ENCODE peak calls at places on chromosomes 6 and 20, in ten cellular contexts. L, Q, M, F, T, N, U, I, A and H are unnamed samples.

GRCh38 chr20:43662943-43663655 is 3.8 kb upstream of the MYBL2 start:
- DNase-seq in L (no peak), Q (no peak), M (peak), F (peak), T (no peak), N (no peak), U (no peak), I (no peak), A (peak), H (no peak)

GRCh38 chr20:23120261-23120660 is 34.1 kb upstream of the CD93 start:
- DNase-seq in L (no peak), Q (no peak), M (no peak), F (no peak), T (no peak), N (no peak), U (no peak), I (no peak), A (no peak), H (no peak)

GRCh38 chr6:79984261-79984660 is 20.2 kb upstream of the TTK start:
- DNase-seq in L (no peak), Q (no peak), M (peak), F (peak), T (no peak), N (no peak), U (no peak), I (no peak), A (peak), H (no peak)

GRCh38 chr20:34262488-34263288 is 21.5 kb downstream of the ASIP start:
- DNase-seq in L (no peak), Q (no peak), M (peak), F (peak), T (no peak), N (no peak), U (no peak), I (peak), A (peak), H (peak)

GRCh38 chr20:51318058-51318960 is 224.2 kb downstream of the NFATC2 start:
- DNase-seq in L (no peak), Q (peak), M (no peak), F (peak), T (peak), N (peak), U (no peak), I (no peak), A (peak), H (no peak)

GRCh38 chr6:169097336-169098052 is 156.2 kb downstream of the THBS2 start:
- DNase-seq in L (peak), Q (no peak), M (no peak), F (peak), T (peak), N (no peak), U (peak), I (no peak), A (peak), H (peak)

GRCh38 chr20:49508435-49509199 is 26.1 kb upstream of the KCNB1 start:
- DNase-seq in L (no peak), Q (no peak), M (peak), F (peak), T (no peak), N (peak), U (no peak), I (no peak), A (peak), H (peak)

GRCh38 chr6:108002365-108003221 is 44.6 kb upstream of the SEC63 start:
- DNase-seq in L (no peak), Q (no peak), M (peak), F (peak), T (no peak), N (no peak), U (no peak), I (no peak), A (no peak), H (no peak)

GRCh38 chr6:165574770-165575549 is 88.1 kb downstream of the PDE10A start:
- DNase-seq in L (no peak), Q (no peak), M (peak), F (no peak), T (no peak), N (no peak), U (no peak), I (no peak), A (peak), H (no peak)

GRCh38 chr6:73665686-73666319 is 12.0 kb upstream of the SLC17A5 start:
- DNase-seq in L (no peak), Q (no peak), M (peak), F (no peak), T (no peak), N (no peak), U (no peak), I (no peak), A (peak), H (no peak)

GRCh38 chr6:4615231-4615630 is 161.0 kb upstream of the CDYL start:
- DNase-seq in L (no peak), Q (no peak), M (no peak), F (no peak), T (no peak), N (no peak), U (no peak), I (no peak), A (no peak), H (no peak)

GRCh38 chr20:20211274-20211987 is 156.5 kb upstream of the INSM1 start:
- DNase-seq in L (no peak), Q (no peak), M (no peak), F (peak), T (no peak), N (no peak), U (no peak), I (no peak), A (no peak), H (peak)

GRCh38 chr6:43629104-43629504 is at the start of gene GTPBP2:
- DNase-seq in L (peak), Q (peak), M (peak), F (peak), T (peak), N (peak), U (peak), I (peak), A (peak), H (peak)

GRCh38 chr6:34285571-34285970 is 36.8 kb upstream of the SMIM29 start:
- DNase-seq in L (no peak), Q (no peak), M (no peak), F (no peak), T (no peak), N (no peak), U (no peak), I (no peak), A (no peak), H (no peak)

GRCh38 chr6:41939091-41939847 is 2.3 kb downstream of the CCND3 start:
- DNase-seq in L (no peak), Q (peak), M (no peak), F (peak), T (peak), N (peak), U (no peak), I (peak), A (peak), H (no peak)

GRCh38 chr20:37711987-37712961 is 18.4 kb downstream of the CTNNBL1 start:
- DNase-seq in L (no peak), Q (no peak), M (no peak), F (no peak), T (no peak), N (no peak), U (no peak), I (no peak), A (no peak), H (no peak)

GRCh38 chr20:33370296-33370695 is 31.0 kb downstream of the CDK5RAP1 start:
- DNase-seq in L (no peak), Q (no peak), M (peak), F (peak), T (no peak), N (no peak), U (no peak), I (no peak), A (peak), H (no peak)

GRCh38 chr6:12528581-12529363 is 187.8 kb upstream of the PHACTR1 start:
- DNase-seq in L (no peak), Q (no peak), M (no peak), F (no peak), T (no peak), N (no peak), U (no peak), I (no peak), A (no peak), H (no peak)

GRCh38 chr20:18072532-18072931 is 14.8 kb upstream of the OVOL2 start:
- DNase-seq in L (no peak), Q (no peak), M (no peak), F (no peak), T (no peak), N (no peak), U (no peak), I (no peak), A (no peak), H (no peak)

GRCh38 chr20:59415224-59415623 is 114.8 kb downstream of the EDN3 start:
- DNase-seq in L (no peak), Q (no peak), M (no peak), F (no peak), T (no peak), N (no peak), U (no peak), I (no peak), A (no peak), H (no peak)

GRCh38 chr20:59412251-59412650 is 111.8 kb downstream of the EDN3 start:
- DNase-seq in L (no peak), Q (no peak), M (no peak), F (no peak), T (no peak), N (no peak), U (no peak), I (no peak), A (no peak), H (no peak)

GRCh38 chr20:59412896-59413295 is 112.5 kb downstream of the EDN3 start:
- DNase-seq in L (no peak), Q (no peak), M (no peak), F (no peak), T (no peak), N (peak), U (no peak), I (no peak), A (no peak), H (no peak)

GRCh38 chr20:59411191-59411988 is 111.0 kb downstream of the EDN3 start:
- DNase-seq in L (no peak), Q (no peak), M (no peak), F (no peak), T (no peak), N (no peak), U (no peak), I (no peak), A (no peak), H (no peak)

DNA sequence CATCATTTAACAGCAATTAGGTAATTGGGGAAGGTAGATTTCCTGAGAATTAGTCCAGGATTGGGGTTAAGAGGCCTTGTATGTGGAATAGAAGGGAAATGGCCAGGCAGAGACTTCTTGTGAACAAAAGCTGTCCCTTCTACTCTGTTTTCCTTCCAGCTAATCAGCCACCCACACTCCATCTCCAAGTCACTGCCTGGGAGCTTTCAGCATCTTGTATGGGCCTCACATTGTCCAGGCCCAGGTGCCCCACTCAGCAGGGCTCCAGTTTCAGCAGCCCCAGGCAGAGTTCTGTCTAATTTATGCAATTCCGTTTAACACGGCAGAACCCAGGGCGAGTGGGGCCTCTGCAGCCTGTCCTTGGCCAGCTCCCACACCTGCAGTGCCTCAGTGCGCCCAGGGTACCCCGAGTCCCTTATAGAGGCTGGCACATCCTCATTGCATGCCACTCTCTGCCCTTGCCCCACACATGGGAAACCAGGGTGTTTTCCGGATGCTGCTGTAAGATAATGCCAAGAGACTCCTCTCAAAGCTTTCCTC is 113.0 kb downstream of the EDN3 start:
- DNase-seq in L (no peak), Q (no peak), M (no peak), F (no peak), T (no peak), N (no peak), U (no peak), I (no peak), A (no peak), H (no peak)
- H3K4me3 ChIP-seq in L (no peak), Q (no peak), M (no peak), F (no peak), T (no peak), N (no peak), U (no peak), I (no peak), A (no peak), H (no peak)

GRCh38 chr6:151430886-151431285 is 21.0 kb downstream of the RMND1 start:
- DNase-seq in L (no peak), Q (no peak), M (no peak), F (no peak), T (no peak), N (no peak), U (no peak), I (no peak), A (no peak), H (no peak)
- TF ChIP-seq CTCF in L (no peak), Q (no peak), M (no peak), F (no peak), T (no peak), N (peak), U (no peak), I (no peak), A (no peak), H (no peak)

GRCh38 chr6:30942338-30943060 is 1.7 kb downstream of the MUCL3 start:
- DNase-seq in L (peak), Q (peak), M (peak), F (peak), T (peak), N (no peak), U (peak), I (peak), A (peak), H (peak)
- H3K4me3 ChIP-seq in L (peak), Q (no peak), M (no peak), F (no peak), T (no peak), N (no peak), U (no peak), I (no peak), A (no peak), H (no peak)

GRCh38 chr6:57021086-57021720 is 25.3 kb upstream of the KIAA1586 start:
- DNase-seq in L (peak), Q (no peak), M (peak), F (peak), T (no peak), N (peak), U (peak), I (no peak), A (peak), H (peak)

GRCh38 chr6:57024775-57025174 is 21.7 kb upstream of the KIAA1586 start:
- DNase-seq in L (no peak), Q (no peak), M (no peak), F (no peak), T (no peak), N (no peak), U (no peak), I (no peak), A (no peak), H (no peak)

GRCh38 chr6:57027301-57027700 is 19.2 kb upstream of the KIAA1586 start:
- DNase-seq in L (no peak), Q (no peak), M (no peak), F (no peak), T (no peak), N (no peak), U (no peak), I (no peak), A (no peak), H (no peak)

GRCh38 chr6:57019434-57019833 is 27.1 kb upstream of the KIAA1586 start:
- DNase-seq in L (no peak), Q (no peak), M (no peak), F (no peak), T (no peak), N (no peak), U (no peak), I (no peak), A (no peak), H (no peak)

DNA sequence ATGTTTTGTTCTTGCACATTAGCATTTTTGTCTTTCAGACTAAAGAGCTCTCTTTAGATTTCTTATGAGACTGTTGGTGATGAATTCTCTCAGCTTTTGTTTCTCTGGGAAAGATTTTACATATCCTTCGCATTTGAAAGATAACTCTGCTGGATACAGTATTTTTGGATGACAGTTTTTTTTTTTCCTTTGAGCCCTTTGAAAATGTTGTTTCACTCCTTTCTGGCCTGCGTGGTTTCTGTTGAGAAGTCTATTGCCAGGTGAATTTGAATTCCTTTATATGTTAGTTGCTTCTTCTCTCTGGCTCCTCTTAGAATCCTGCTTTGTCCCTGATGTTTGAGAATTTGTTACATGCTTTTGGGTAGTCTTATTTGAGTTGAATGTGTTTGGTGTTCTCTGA is 22.2 kb upstream of the KIAA1586 start:
- DNase-seq in L (no peak), Q (no peak), M (no peak), F (no peak), T (no peak), N (no peak), U (no peak), I (no peak), A (no peak), H (no peak)
- TF ChIP-seq CTCF in L (no peak), Q (no peak), M (no peak), F (no peak), T (no peak), N (no peak), U (no peak), I (no peak), A (no peak), H (no peak)

DNA sequence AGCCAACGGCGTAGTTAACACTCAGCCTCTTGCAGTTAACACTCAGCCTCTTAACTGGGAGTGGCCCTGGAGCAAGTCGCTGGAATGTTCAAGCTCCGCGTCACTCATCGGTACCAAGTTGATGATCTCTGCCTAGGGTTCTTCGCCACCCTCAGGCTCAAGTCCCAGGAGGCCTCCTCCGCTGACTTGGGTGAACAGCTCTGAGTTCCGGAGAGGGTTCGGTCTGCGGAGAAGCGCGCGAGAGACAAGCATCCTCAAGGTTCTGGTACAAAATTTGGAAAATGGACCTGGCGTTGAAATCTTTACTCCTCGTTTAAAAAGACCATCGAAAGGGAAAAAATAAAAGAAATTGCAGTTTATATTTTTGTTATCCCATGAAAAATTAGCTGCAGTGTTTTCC is 876 bp upstream of the DSP start:
- DNase-seq in L (no peak), Q (peak), M (peak), F (peak), T (peak), N (no peak), U (no peak), I (no peak), A (peak), H (no peak)
- H3K4me3 ChIP-seq in L (peak), Q (peak), M (peak), F (peak), T (no peak), N (no peak), U (peak), I (no peak), A (no peak), H (peak)

GRCh38 chr6:85684809-85685171 is 42.1 kb upstream of the SYNCRIP start:
- DNase-seq in L (no peak), Q (no peak), M (no peak), F (no peak), T (no peak), N (no peak), U (no peak), I (no peak), A (no peak), H (no peak)

GRCh38 chr6:85691478-85691877 is 48.8 kb upstream of the SYNCRIP start:
- DNase-seq in L (no peak), Q (no peak), M (peak), F (no peak), T (no peak), N (no peak), U (no peak), I (no peak), A (no peak), H (no peak)

GRCh38 chr6:85684125-85684808 is 41.6 kb upstream of the SYNCRIP start:
- DNase-seq in L (no peak), Q (no peak), M (peak), F (no peak), T (no peak), N (no peak), U (no peak), I (no peak), A (peak), H (no peak)

GRCh38 chr6:85685713-85686112 is 43.0 kb upstream of the SYNCRIP start:
- DNase-seq in L (no peak), Q (no peak), M (no peak), F (no peak), T (no peak), N (no peak), U (no peak), I (no peak), A (no peak), H (no peak)

GRCh38 chr6:85690071-85690470 is 47.4 kb upstream of the SYNCRIP start:
- DNase-seq in L (no peak), Q (no peak), M (no peak), F (no peak), T (no peak), N (no peak), U (no peak), I (no peak), A (no peak), H (no peak)
- TF ChIP-seq CTCF in L (no peak), Q (no peak), M (no peak), F (no peak), T (no peak), N (no peak), U (no peak), I (no peak), A (no peak), H (no peak)

GRCh38 chr20:53643031-53643832 is 49.6 kb upstream of the ZNF217 start:
- DNase-seq in L (no peak), Q (peak), M (peak), F (peak), T (peak), N (peak), U (no peak), I (no peak), A (peak), H (no peak)
- H3K4me3 ChIP-seq in L (no peak), Q (peak), M (no peak), F (no peak), T (no peak), N (peak), U (peak), I (no peak), A (no peak), H (no peak)